ENCODE peak calls at places on chromosomes 12 and 14, in five cellular contexts. P is GM23248, T is SK-N-SH, E is PC-3, B is neural progenitor cell. F is an unnamed sample.

GRCh38 chr14:69896972-69897371 is 17.8 kb downstream of the SMOC1 start:
- DNase-seq in P (no peak), T (no peak), E (no peak), B (no peak), F (no peak)

GRCh38 chr12:129877383-129877782 is 26.4 kb downstream of the TMEM132D start:
- DNase-seq in P (no peak), T (no peak), E (no peak), B (no peak), F (no peak)

GRCh38 chr12:67237231-67237630 is 31.9 kb upstream of the CAND1 start:
- DNase-seq in P (no peak), T (no peak), E (peak; percentile 54), B (peak; percentile 63), F (no peak)

GRCh38 chr12:113162102-113163029 is 12.8 kb downstream of the CFAP73 start:
- DNase-seq in P (peak; percentile 28), T (peak; percentile 79), E (peak; percentile 49), B (peak; percentile 70), F (peak; percentile 56)

GRCh38 chr14:101559624-101560533 is 1.4 kb upstream of the DIO3 start:
- DNase-seq in P (peak; percentile 33), T (peak; percentile 91), E (peak; percentile 66), B (peak; percentile 84), F (no peak)

GRCh38 chr14:71290960-71291466 is 383.8 kb downstream of the PCNX1 start:
- DNase-seq in P (peak; percentile 89), T (no peak), E (peak; percentile 99), B (no peak), F (peak; percentile 11)

GRCh38 chr12:52395761-52396434 is 10.2 kb downstream of the KRT82 start:
- DNase-seq in P (peak; percentile 56), T (no peak), E (peak; percentile 78), B (peak; percentile 54), F (peak; percentile 33)

GRCh38 chr12:74890237-74890599 is 319.4 kb downstream of the KCNC2 start:
- DNase-seq in P (peak; percentile 90), T (no peak), E (peak; percentile 95), B (no peak), F (no peak)

GRCh38 chr12:52147367-52147972 is 44.3 kb downstream of the KRT80 start:
- DNase-seq in P (peak; percentile 99), T (peak; percentile 58), E (peak; percentile 99), B (no peak), F (no peak)

GRCh38 chr14:88515499-88516221 is 39.1 kb downstream of the PTPN21 start:
- DNase-seq in P (no peak), T (no peak), E (no peak), B (no peak), F (no peak)

GRCh38 chr12:52790427-52791270 is 5.3 kb downstream of the KRT3 start:
- DNase-seq in P (no peak), T (no peak), E (no peak), B (no peak), F (no peak)

GRCh38 chr14:80951491-80951890 is 3.9 kb upstream of the TSHR start:
- DNase-seq in P (no peak), T (no peak), E (no peak), B (no peak), F (no peak)

GRCh38 chr14:104602933-104603325 is 1.6 kb downstream of the TMEM179 start:
- DNase-seq in P (no peak), T (peak; percentile 28), E (no peak), B (no peak), F (no peak)

GRCh38 chr14:104604461-104605449 is at the start of gene TMEM179:
- DNase-seq in P (peak; percentile 35), T (peak; percentile 76), E (peak; percentile 16), B (peak; percentile 93), F (no peak)

GRCh38 chr14:104602315-104602932 is 2.1 kb downstream of the TMEM179 start:
- DNase-seq in P (no peak), T (peak; percentile 14), E (no peak), B (no peak), F (no peak)

GRCh38 chr14:104601786-104602185 is 2.8 kb downstream of the TMEM179 start:
- DNase-seq in P (peak; percentile 23), T (peak; percentile 89), E (no peak), B (no peak), F (no peak)

GRCh38 chr14:104603623-104604401 is 760 bp downstream of the TMEM179 start:
- DNase-seq in P (no peak), T (peak; percentile 79), E (no peak), B (no peak), F (no peak)
- TF ChIP-seq EZH2phosphoT487 in P (no peak), T (no peak), E (no peak), B (no peak), F (no peak)

DNA sequence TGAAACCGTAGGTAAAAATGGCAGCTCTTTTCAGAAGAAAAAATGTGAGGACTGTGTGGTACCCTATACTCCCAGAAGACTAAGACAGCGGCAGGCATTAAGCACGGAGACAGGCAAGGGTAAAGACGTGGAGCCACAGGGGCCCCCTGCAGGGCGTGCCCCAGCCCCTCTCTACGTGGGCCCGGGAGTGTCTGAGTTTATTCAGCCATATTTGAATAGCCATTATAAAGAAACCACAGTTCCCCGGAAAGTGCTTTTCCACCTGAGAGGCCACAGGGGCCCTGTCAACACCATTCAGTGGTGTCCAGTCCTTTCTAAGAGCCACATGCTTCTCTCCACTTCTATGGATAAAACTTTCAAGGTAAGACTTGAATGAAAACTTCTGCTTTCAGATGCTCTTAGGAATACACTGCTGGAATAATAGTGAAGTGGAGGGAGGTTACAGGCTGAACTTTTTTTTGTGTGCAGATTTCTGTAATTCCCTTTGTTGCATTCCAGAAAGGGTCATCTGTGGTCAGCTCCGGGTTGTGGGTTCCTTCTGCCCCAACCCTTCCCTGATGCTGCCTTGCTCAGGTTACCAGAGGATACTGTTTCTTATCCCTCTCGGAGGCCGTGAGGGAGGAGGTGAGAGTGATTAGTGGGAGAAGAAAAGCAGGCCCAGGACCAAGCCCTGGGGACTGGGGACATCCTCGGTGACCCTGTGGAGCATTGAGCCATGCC is 58.4 kb downstream of the SLC25A47 start:
- DNase-seq in P (no peak), T (no peak), E (no peak), B (peak; percentile 48), F (no peak)
- TF ChIP-seq EZH2phosphoT487 in P (no peak), T (no peak), E (no peak), B (no peak), F (no peak)

GRCh38 chr14:95515080-95515489 is 1.4 kb downstream of the SYNE3 start:
- DNase-seq in P (peak; percentile 60), T (peak; percentile 70), E (no peak), B (peak; percentile 58), F (no peak)
- TF ChIP-seq EZH2phosphoT487 in P (no peak), T (no peak), E (no peak), B (no peak), F (no peak)

GRCh38 chr14:100203146-100203545 is 35.8 kb upstream of the YY1 start:
- DNase-seq in P (no peak), T (no peak), E (no peak), B (no peak), F (no peak)

GRCh38 chr14:100201701-100202100 is 37.2 kb upstream of the YY1 start:
- DNase-seq in P (no peak), T (no peak), E (peak; percentile 23), B (no peak), F (no peak)

GRCh38 chr14:100202712-100203111 is 36.2 kb upstream of the YY1 start:
- DNase-seq in P (no peak), T (no peak), E (no peak), B (no peak), F (no peak)

GRCh38 chr14:100200311-100200710 is 38.6 kb upstream of the YY1 start:
- DNase-seq in P (no peak), T (no peak), E (no peak), B (no peak), F (no peak)

GRCh38 chr14:100203962-100204834 is 34.7 kb upstream of the YY1 start:
- DNase-seq in P (peak; percentile 49), T (no peak), E (no peak), B (no peak), F (no peak)
- TF ChIP-seq EZH2phosphoT487 in P (no peak), T (no peak), E (no peak), B (no peak), F (no peak)

DNA sequence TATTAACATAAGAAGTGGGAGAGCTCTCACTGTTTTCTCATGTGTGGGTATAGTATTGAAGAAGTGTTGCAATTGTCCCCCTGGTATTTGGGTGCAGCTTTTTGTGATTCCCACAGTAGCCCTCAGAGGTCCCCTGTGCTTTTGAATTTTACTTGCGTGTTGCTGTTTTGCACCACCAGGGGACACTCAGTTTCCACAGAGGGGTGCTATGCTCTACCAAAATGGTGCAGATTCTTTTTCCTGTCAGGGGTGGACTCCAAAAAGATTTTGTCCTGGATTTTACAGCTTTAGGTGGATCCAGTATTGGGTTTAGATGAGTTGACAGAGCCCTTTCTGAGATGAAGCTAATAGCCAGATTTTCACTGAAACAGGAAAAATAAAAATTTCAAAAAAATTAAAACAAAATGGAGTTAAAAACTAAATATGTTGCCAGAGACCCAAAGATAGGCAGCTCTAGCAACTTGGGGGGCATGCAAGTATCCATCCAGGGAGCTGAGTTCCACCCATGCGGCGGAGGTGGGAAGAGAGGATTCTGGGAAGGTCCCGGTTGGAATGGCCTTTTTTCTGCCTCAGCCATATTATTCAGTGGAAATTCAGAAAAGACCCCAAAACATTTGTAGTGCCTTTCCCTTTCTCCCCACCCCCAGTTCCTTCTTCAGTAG is 50.2 kb downstream of the TTLL5 start:
- DNase-seq in P (peak; percentile 83), T (peak; percentile 34), E (peak; percentile 74), B (peak; percentile 59), F (peak; percentile 32)
- TF ChIP-seq EZH2phosphoT487 in P (no peak), T (no peak), E (no peak), B (no peak), F (no peak)

GRCh38 chr14:104477804-104478375 is 101.7 kb upstream of the C14orf180 start:
- DNase-seq in P (no peak), T (no peak), E (no peak), B (no peak), F (no peak)

GRCh38 chr14:104477117-104477623 is 102.4 kb upstream of the C14orf180 start:
- DNase-seq in P (no peak), T (no peak), E (no peak), B (no peak), F (no peak)

GRCh38 chr14:104475802-104476201 is 103.8 kb upstream of the C14orf180 start:
- DNase-seq in P (no peak), T (no peak), E (no peak), B (no peak), F (no peak)

GRCh38 chr14:104475256-104475655 is 104.3 kb upstream of the C14orf180 start:
- DNase-seq in P (no peak), T (no peak), E (no peak), B (no peak), F (no peak)

GRCh38 chr14:104476437-104476836 is 103.1 kb upstream of the C14orf180 start:
- DNase-seq in P (no peak), T (no peak), E (no peak), B (no peak), F (no peak)
- TF ChIP-seq EZH2phosphoT487 in P (no peak), T (no peak), E (no peak), B (no peak), F (no peak)

GRCh38 chr14:50599700-50600444 is 39.9 kb downstream of the ATL1 start:
- DNase-seq in P (peak; percentile 63), T (peak; percentile 13), E (peak; percentile 86), B (peak; percentile 49), F (peak; percentile 45)
- TF ChIP-seq EZH2phosphoT487 in P (no peak), T (no peak), E (no peak), B (no peak), F (no peak)